ENCODE peak calls at places on chromosomes 5 and 9, in six cellular contexts. A is DMS153, W is HFFc6, H is EL, Z is HTR-8/SVneo, D is midbrain. B is an unnamed sample.

GRCh38 chr5:39080597-39081204 is 6.5 kb upstream of the RICTOR start:
- DNase-seq in A (peak; percentile 18), W (peak; percentile 57), H (peak; percentile 64), Z (peak; percentile 56), D (peak; percentile 69), B (peak; percentile 68)

GRCh38 chr9:116435706-116436105 is 251.4 kb upstream of the TRIM32 start:
- DNase-seq in A (no peak), W (no peak), H (no peak), Z (no peak), D (no peak), B (no peak)

GRCh38 chr5:133292300-133292699 is 240.5 kb downstream of the HSPA4 start:
- DNase-seq in A (no peak), W (no peak), H (no peak), Z (no peak), D (no peak), B (no peak)

GRCh38 chr5:3602713-3603502 is 7.3 kb downstream of the IRX1 start:
- DNase-seq in A (no peak), W (no peak), H (no peak), Z (no peak), D (peak; percentile 45), B (no peak)

GRCh38 chr9:131734165-131734610 is 5.7 kb downstream of the RAPGEF1 start:
- DNase-seq in A (no peak), W (no peak), H (peak; percentile 74), Z (no peak), D (no peak), B (peak; percentile 40)

GRCh38 chr9:134181648-134182034 is 17.3 kb upstream of the RNU6ATAC start:
- DNase-seq in A (no peak), W (no peak), H (no peak), Z (no peak), D (no peak), B (no peak)

GRCh38 chr5:82151622-82152021 is 126.5 kb downstream of the RPS23 start:
- DNase-seq in A (peak; percentile 2), W (no peak), H (peak; percentile 15), Z (no peak), D (no peak), B (no peak)

GRCh38 chr5:72065751-72066255 is 41.5 kb upstream of the MAP1B start:
- DNase-seq in A (peak; percentile 54), W (peak; percentile 37), H (peak; percentile 9), Z (no peak), D (no peak), B (no peak)

GRCh38 chr5:58794875-58795274 is 212.0 kb downstream of the RAB3C start:
- DNase-seq in A (no peak), W (no peak), H (no peak), Z (no peak), D (no peak), B (no peak)

GRCh38 chr5:122126711-122127385 is 2.5 kb upstream of the ZNF474 start:
- DNase-seq in A (no peak), W (no peak), H (peak; percentile 16), Z (no peak), D (peak; percentile 26), B (no peak)

GRCh38 chr5:54234304-54234938 is 76.0 kb downstream of the ARL15 start:
- DNase-seq in A (no peak), W (peak; percentile 47), H (peak; percentile 48), Z (peak; percentile 46), D (peak; percentile 19), B (no peak)

GRCh38 chr9:19782005-19782404 is 6.8 kb downstream of the SLC24A2 start:
- DNase-seq in A (no peak), W (no peak), H (no peak), Z (no peak), D (peak; percentile 65), B (no peak)

GRCh38 chr5:17219431-17219830 is 2.0 kb downstream of the BASP1 start:
- DNase-seq in A (no peak), W (no peak), H (no peak), Z (no peak), D (no peak), B (no peak)

GRCh38 chr9:111870774-111871542 is 25.7 kb upstream of the UGCG start:
- DNase-seq in A (no peak), W (no peak), H (no peak), Z (no peak), D (no peak), B (no peak)

GRCh38 chr9:89635816-89636215 is 31.0 kb downstream of the GADD45G start:
- DNase-seq in A (no peak), W (no peak), H (no peak), Z (no peak), D (no peak), B (no peak)

GRCh38 chr5:97986069-97986468 is 787.4 kb upstream of the RGMB start:
- DNase-seq in A (no peak), W (peak; percentile 31), H (peak; percentile 86), Z (peak; percentile 15), D (no peak), B (no peak)

GRCh38 chr5:78747703-78748359 is 99.3 kb upstream of the LHFPL2 start:
- DNase-seq in A (no peak), W (peak; percentile 77), H (peak; percentile 81), Z (no peak), D (peak; percentile 47), B (no peak)

GRCh38 chr5:120779674-120780073 is 315.6 kb downstream of the PRR16 start:
- DNase-seq in A (no peak), W (peak; percentile 42), H (peak; percentile 74), Z (no peak), D (no peak), B (no peak)

GRCh38 chr5:167245871-167246270 is 1045.6 kb upstream of the WWC1 start:
- DNase-seq in A (no peak), W (no peak), H (peak; percentile 34), Z (no peak), D (no peak), B (no peak)

GRCh38 chr5:112308608-112309007 is 110.5 kb downstream of the EPB41L4A start:
- DNase-seq in A (no peak), W (no peak), H (no peak), Z (no peak), D (no peak), B (no peak)

GRCh38 chr5:80239680-80240367 is 16.0 kb downstream of the SERINC5 start:
- DNase-seq in A (no peak), W (peak; percentile 15), H (peak; percentile 26), Z (no peak), D (peak; percentile 31), B (no peak)

GRCh38 chr5:5141625-5142527 is 1.7 kb downstream of the ADAMTS16 start:
- DNase-seq in A (peak; percentile 70), W (peak; percentile 35), H (peak; percentile 70), Z (peak; percentile 56), D (peak; percentile 56), B (no peak)

GRCh38 chr5:135210286-135211055 is 176.4 kb upstream of the PITX1 start:
- DNase-seq in A (no peak), W (no peak), H (no peak), Z (no peak), D (no peak), B (no peak)

GRCh38 chr5:176131771-176132170 is 106.5 kb upstream of the SIMC1 start:
- DNase-seq in A (no peak), W (no peak), H (no peak), Z (no peak), D (no peak), B (no peak)

GRCh38 chr9:137970686-137971476 is 93.3 kb downstream of the CACNA1B start:
- DNase-seq in A (no peak), W (no peak), H (no peak), Z (no peak), D (no peak), B (no peak)

GRCh38 chr9:93300585-93301081 is 116.7 kb downstream of the WNK2 start:
- DNase-seq in A (no peak), W (no peak), H (no peak), Z (no peak), D (no peak), B (no peak)

GRCh38 chr5:137618476-137618875 is 117.4 kb downstream of the KLHL3 start:
- DNase-seq in A (no peak), W (no peak), H (peak; percentile 12), Z (no peak), D (no peak), B (no peak)

GRCh38 chr5:67878911-67879310 is 336.6 kb upstream of the PIK3R1 start:
- DNase-seq in A (no peak), W (no peak), H (no peak), Z (no peak), D (no peak), B (no peak)

GRCh38 chr5:143011621-143012020 is 241.4 kb downstream of the ARHGAP26 start:
- DNase-seq in A (no peak), W (no peak), H (peak; percentile 68), Z (peak; percentile 23), D (no peak), B (no peak)

GRCh38 chr5:1235379-1235778 is 10.2 kb downstream of the SLC6A18 start:
- DNase-seq in A (no peak), W (no peak), H (no peak), Z (no peak), D (no peak), B (no peak)

GRCh38 chr5:164898705-164899104 is 1393.3 kb downstream of the MAT2B start:
- DNase-seq in A (no peak), W (no peak), H (no peak), Z (no peak), D (no peak), B (no peak)

GRCh38 chr5:88886756-88887741 is 4.1 kb upstream of the MEF2C start:
- DNase-seq in A (no peak), W (no peak), H (no peak), Z (no peak), D (no peak), B (no peak)

GRCh38 chr9:136606687-136607333 is 55.9 kb upstream of the EGFL7 start:
- DNase-seq in A (no peak), W (no peak), H (no peak), Z (no peak), D (no peak), B (no peak)

GRCh38 chr5:140043508-140043872 is 391 bp upstream of the NRG2 start:
- DNase-seq in A (no peak), W (no peak), H (peak; percentile 38), Z (peak; percentile 59), D (peak; percentile 63), B (no peak)

GRCh38 chr9:124042168-124042775 is 30.7 kb downstream of the LHX2 start:
- DNase-seq in A (peak; percentile 21), W (no peak), H (no peak), Z (no peak), D (no peak), B (no peak)

GRCh38 chr5:172223901-172224873 is 30.2 kb downstream of the EFCAB9 start:
- DNase-seq in A (no peak), W (no peak), H (no peak), Z (no peak), D (no peak), B (no peak)

GRCh38 chr5:110663525-110663924 is 62.9 kb downstream of the TMEM232 start:
- DNase-seq in A (no peak), W (no peak), H (no peak), Z (no peak), D (no peak), B (no peak)

GRCh38 chr5:66134407-66134843 is 9.7 kb upstream of the SREK1 start:
- DNase-seq in A (no peak), W (no peak), H (no peak), Z (no peak), D (no peak), B (peak; percentile 48)

GRCh38 chr5:168301593-168302388 is 10.3 kb downstream of the WWC1 start:
- DNase-seq in A (no peak), W (no peak), H (peak; percentile 60), Z (peak; percentile 36), D (no peak), B (no peak)